ENCODE peak calls at places on chromosome 1, in ten cellular contexts. One of them, this sample, is unnamed.

GRCh38 chr1:16114527-16115467 is 41.1 kb downstream of the EPHA2 start:
- DNase-seq in Panc1: no peak
- DNase-seq in aorta: peak
- DNase-seq in DMS153: no peak
- DNase-seq in progenitor cell of endocrine pancreas: no peak
- DNase-seq in hepatic stellate cell: no peak
- DNase-seq in NCI-H1092 treated with DMSO at 0.1 percent for 48 hours: no peak
- DNase-seq in activated CD8-positive, alpha-beta memory T cell treated with anti-CD3 and anti-CD28 coated beads for 1 hour: no peak
- DNase-seq in activated T-helper 1 cell treated with anti-CD3 and anti-CD28 coated beads, Interleukin-2, amount 50 U/mL, for 16 hours: no peak
- DNase-seq in iPS-NIHi11: no peak
- DNase-seq in this sample: no peak

GRCh38 chr1:16630661-16631247 is 17.4 kb upstream of the NBPF1 start:
- DNase-seq in Panc1: no peak
- DNase-seq in aorta: peak
- DNase-seq in DMS153: no peak
- DNase-seq in progenitor cell of endocrine pancreas: no peak
- DNase-seq in hepatic stellate cell: no peak
- DNase-seq in NCI-H1092 treated with DMSO at 0.1 percent for 48 hours: no peak
- DNase-seq in activated CD8-positive, alpha-beta memory T cell treated with anti-CD3 and anti-CD28 coated beads for 1 hour: no peak
- DNase-seq in activated T-helper 1 cell treated with anti-CD3 and anti-CD28 coated beads, Interleukin-2, amount 50 U/mL, for 16 hours: no peak
- DNase-seq in iPS-NIHi11: peak
- DNase-seq in this sample: peak

GRCh38 chr1:58883888-58884482 is 100.1 kb upstream of the JUN start:
- DNase-seq in Panc1: no peak
- DNase-seq in aorta: no peak
- DNase-seq in DMS153: no peak
- DNase-seq in progenitor cell of endocrine pancreas: no peak
- DNase-seq in hepatic stellate cell: no peak
- DNase-seq in NCI-H1092 treated with DMSO at 0.1 percent for 48 hours: peak
- DNase-seq in activated CD8-positive, alpha-beta memory T cell treated with anti-CD3 and anti-CD28 coated beads for 1 hour: no peak
- DNase-seq in activated T-helper 1 cell treated with anti-CD3 and anti-CD28 coated beads, Interleukin-2, amount 50 U/mL, for 16 hours: no peak
- DNase-seq in iPS-NIHi11: no peak
- DNase-seq in this sample: no peak

GRCh38 chr1:41515131-41515678 is 30.7 kb upstream of the EDN2 start:
- DNase-seq in Panc1: no peak
- DNase-seq in aorta: no peak
- DNase-seq in DMS153: no peak
- DNase-seq in progenitor cell of endocrine pancreas: no peak
- DNase-seq in hepatic stellate cell: no peak
- DNase-seq in NCI-H1092 treated with DMSO at 0.1 percent for 48 hours: no peak
- DNase-seq in activated CD8-positive, alpha-beta memory T cell treated with anti-CD3 and anti-CD28 coated beads for 1 hour: no peak
- DNase-seq in activated T-helper 1 cell treated with anti-CD3 and anti-CD28 coated beads, Interleukin-2, amount 50 U/mL, for 16 hours: no peak
- DNase-seq in iPS-NIHi11: no peak
- DNase-seq in this sample: peak

GRCh38 chr1:70278710-70279109 is 57.5 kb downstream of the SRSF11 start:
- DNase-seq in Panc1: no peak
- DNase-seq in aorta: no peak
- DNase-seq in DMS153: no peak
- DNase-seq in progenitor cell of endocrine pancreas: no peak
- DNase-seq in hepatic stellate cell: no peak
- DNase-seq in NCI-H1092 treated with DMSO at 0.1 percent for 48 hours: no peak
- DNase-seq in activated CD8-positive, alpha-beta memory T cell treated with anti-CD3 and anti-CD28 coated beads for 1 hour: no peak
- DNase-seq in activated T-helper 1 cell treated with anti-CD3 and anti-CD28 coated beads, Interleukin-2, amount 50 U/mL, for 16 hours: no peak
- DNase-seq in iPS-NIHi11: no peak
- DNase-seq in this sample: no peak

GRCh38 chr1:115283249-115283648 is 54.8 kb downstream of the NGF start:
- DNase-seq in Panc1: no peak
- DNase-seq in aorta: peak
- DNase-seq in DMS153: no peak
- DNase-seq in progenitor cell of endocrine pancreas: no peak
- DNase-seq in hepatic stellate cell: no peak
- DNase-seq in NCI-H1092 treated with DMSO at 0.1 percent for 48 hours: no peak
- DNase-seq in activated CD8-positive, alpha-beta memory T cell treated with anti-CD3 and anti-CD28 coated beads for 1 hour: no peak
- DNase-seq in activated T-helper 1 cell treated with anti-CD3 and anti-CD28 coated beads, Interleukin-2, amount 50 U/mL, for 16 hours: no peak
- DNase-seq in iPS-NIHi11: no peak
- DNase-seq in this sample: no peak

GRCh38 chr1:95247607-95248006 is 13.6 kb downstream of the RWDD3 start:
- DNase-seq in Panc1: no peak
- DNase-seq in aorta: no peak
- DNase-seq in DMS153: no peak
- DNase-seq in progenitor cell of endocrine pancreas: no peak
- DNase-seq in hepatic stellate cell: no peak
- DNase-seq in NCI-H1092 treated with DMSO at 0.1 percent for 48 hours: no peak
- DNase-seq in activated CD8-positive, alpha-beta memory T cell treated with anti-CD3 and anti-CD28 coated beads for 1 hour: no peak
- DNase-seq in activated T-helper 1 cell treated with anti-CD3 and anti-CD28 coated beads, Interleukin-2, amount 50 U/mL, for 16 hours: no peak
- DNase-seq in iPS-NIHi11: no peak
- DNase-seq in this sample: no peak

GRCh38 chr1:112643080-112643479 is 23.4 kb downstream of the CAPZA1 start:
- DNase-seq in Panc1: no peak
- DNase-seq in aorta: no peak
- DNase-seq in DMS153: no peak
- DNase-seq in progenitor cell of endocrine pancreas: no peak
- DNase-seq in hepatic stellate cell: no peak
- DNase-seq in NCI-H1092 treated with DMSO at 0.1 percent for 48 hours: no peak
- DNase-seq in activated CD8-positive, alpha-beta memory T cell treated with anti-CD3 and anti-CD28 coated beads for 1 hour: no peak
- DNase-seq in activated T-helper 1 cell treated with anti-CD3 and anti-CD28 coated beads, Interleukin-2, amount 50 U/mL, for 16 hours: no peak
- DNase-seq in iPS-NIHi11: no peak
- DNase-seq in this sample: no peak

GRCh38 chr1:199723557-199723956 is 304.0 kb upstream of the NR5A2 start:
- DNase-seq in Panc1: no peak
- DNase-seq in aorta: no peak
- DNase-seq in DMS153: no peak
- DNase-seq in progenitor cell of endocrine pancreas: no peak
- DNase-seq in hepatic stellate cell: no peak
- DNase-seq in NCI-H1092 treated with DMSO at 0.1 percent for 48 hours: no peak
- DNase-seq in activated CD8-positive, alpha-beta memory T cell treated with anti-CD3 and anti-CD28 coated beads for 1 hour: no peak
- DNase-seq in activated T-helper 1 cell treated with anti-CD3 and anti-CD28 coated beads, Interleukin-2, amount 50 U/mL, for 16 hours: no peak
- DNase-seq in iPS-NIHi11: no peak
- DNase-seq in this sample: no peak

GRCh38 chr1:47771766-47772165 is 225.4 kb downstream of the TRABD2B start:
- DNase-seq in Panc1: no peak
- DNase-seq in aorta: no peak
- DNase-seq in DMS153: peak
- DNase-seq in progenitor cell of endocrine pancreas: no peak
- DNase-seq in hepatic stellate cell: no peak
- DNase-seq in NCI-H1092 treated with DMSO at 0.1 percent for 48 hours: no peak
- DNase-seq in activated CD8-positive, alpha-beta memory T cell treated with anti-CD3 and anti-CD28 coated beads for 1 hour: no peak
- DNase-seq in activated T-helper 1 cell treated with anti-CD3 and anti-CD28 coated beads, Interleukin-2, amount 50 U/mL, for 16 hours: no peak
- DNase-seq in iPS-NIHi11: no peak
- DNase-seq in this sample: no peak

GRCh38 chr1:51139474-51139873 is 37.4 kb downstream of the C1orf185 start:
- DNase-seq in Panc1: no peak
- DNase-seq in aorta: no peak
- DNase-seq in DMS153: no peak
- DNase-seq in progenitor cell of endocrine pancreas: no peak
- DNase-seq in hepatic stellate cell: no peak
- DNase-seq in NCI-H1092 treated with DMSO at 0.1 percent for 48 hours: no peak
- DNase-seq in activated CD8-positive, alpha-beta memory T cell treated with anti-CD3 and anti-CD28 coated beads for 1 hour: no peak
- DNase-seq in activated T-helper 1 cell treated with anti-CD3 and anti-CD28 coated beads, Interleukin-2, amount 50 U/mL, for 16 hours: no peak
- DNase-seq in iPS-NIHi11: no peak
- DNase-seq in this sample: no peak

GRCh38 chr1:234955107-234955731 is 173.4 kb downstream of the TOMM20 start:
- DNase-seq in Panc1: no peak
- DNase-seq in aorta: no peak
- DNase-seq in DMS153: no peak
- DNase-seq in progenitor cell of endocrine pancreas: no peak
- DNase-seq in hepatic stellate cell: no peak
- DNase-seq in NCI-H1092 treated with DMSO at 0.1 percent for 48 hours: no peak
- DNase-seq in activated CD8-positive, alpha-beta memory T cell treated with anti-CD3 and anti-CD28 coated beads for 1 hour: no peak
- DNase-seq in activated T-helper 1 cell treated with anti-CD3 and anti-CD28 coated beads, Interleukin-2, amount 50 U/mL, for 16 hours: no peak
- DNase-seq in iPS-NIHi11: no peak
- DNase-seq in this sample: no peak

GRCh38 chr1:57517587-57518397 is 93.9 kb upstream of the DAB1 start:
- DNase-seq in Panc1: no peak
- DNase-seq in aorta: no peak
- DNase-seq in DMS153: no peak
- DNase-seq in progenitor cell of endocrine pancreas: no peak
- DNase-seq in hepatic stellate cell: no peak
- DNase-seq in NCI-H1092 treated with DMSO at 0.1 percent for 48 hours: no peak
- DNase-seq in activated CD8-positive, alpha-beta memory T cell treated with anti-CD3 and anti-CD28 coated beads for 1 hour: no peak
- DNase-seq in activated T-helper 1 cell treated with anti-CD3 and anti-CD28 coated beads, Interleukin-2, amount 50 U/mL, for 16 hours: no peak
- DNase-seq in iPS-NIHi11: no peak
- DNase-seq in this sample: peak

GRCh38 chr1:80536464-80536863 is 1264.3 kb upstream of the ADGRL2 start:
- DNase-seq in Panc1: no peak
- DNase-seq in aorta: no peak
- DNase-seq in DMS153: no peak
- DNase-seq in progenitor cell of endocrine pancreas: no peak
- DNase-seq in hepatic stellate cell: no peak
- DNase-seq in NCI-H1092 treated with DMSO at 0.1 percent for 48 hours: no peak
- DNase-seq in activated CD8-positive, alpha-beta memory T cell treated with anti-CD3 and anti-CD28 coated beads for 1 hour: no peak
- DNase-seq in activated T-helper 1 cell treated with anti-CD3 and anti-CD28 coated beads, Interleukin-2, amount 50 U/mL, for 16 hours: no peak
- DNase-seq in iPS-NIHi11: no peak
- DNase-seq in this sample: no peak

This sample was measured in GM23338.